ENCODE peak calls at places on chromosomes 2 and 18, in four cellular contexts. One of them, this sample, is unnamed.

GRCh38 chr18:68803371-68803770 is 5.5 kb downstream of the CCDC102B start:
- DNase-seq in fibroblast of pulmonary artery: peak
- DNase-seq in right cardiac atrium: peak
- DNase-seq in Karpas-422: no peak
- DNase-seq in this sample: no peak

GRCh38 chr2:203936535-203936934 is at the start of gene ICOS:
- DNase-seq in fibroblast of pulmonary artery: no peak
- DNase-seq in Karpas-422: no peak
- DNase-seq in right cardiac atrium: no peak
- DNase-seq in this sample: no peak

GRCh38 chr2:2644040-2644439 is 313.0 kb upstream of the MYT1L start:
- DNase-seq in right cardiac atrium: no peak
- DNase-seq in fibroblast of pulmonary artery: no peak
- DNase-seq in Karpas-422: no peak
- DNase-seq in this sample: no peak

GRCh38 chr2:214896287-214896686 is 86.8 kb upstream of the BARD1 start:
- DNase-seq in Karpas-422: no peak
- DNase-seq in right cardiac atrium: no peak
- DNase-seq in fibroblast of pulmonary artery: no peak
- DNase-seq in this sample: no peak

GRCh38 chr2:235575904-235576303 is 82.1 kb downstream of the AGAP1 start:
- DNase-seq in Karpas-422: no peak
- DNase-seq in right cardiac atrium: no peak
- DNase-seq in fibroblast of pulmonary artery: no peak
- DNase-seq in this sample: no peak

GRCh38 chr18:48263913-48264506 is 145.2 kb downstream of the ZBTB7C start:
- DNase-seq in Karpas-422: no peak
- DNase-seq in right cardiac atrium: no peak
- DNase-seq in fibroblast of pulmonary artery: no peak
- DNase-seq in this sample: no peak

GRCh38 chr2:161992526-161992925 is 81.5 kb downstream of the DPP4 start:
- DNase-seq in fibroblast of pulmonary artery: no peak
- DNase-seq in Karpas-422: no peak
- DNase-seq in right cardiac atrium: no peak
- DNase-seq in this sample: no peak

GRCh38 chr2:38649176-38649728 is 16.7 kb upstream of the GALM start:
- DNase-seq in right cardiac atrium: no peak
- DNase-seq in Karpas-422: no peak
- DNase-seq in fibroblast of pulmonary artery: no peak
- DNase-seq in this sample: no peak

GRCh38 chr2:168541887-168542286 is 85.8 kb downstream of the CERS6 start:
- DNase-seq in Karpas-422: no peak
- DNase-seq in fibroblast of pulmonary artery: no peak
- DNase-seq in right cardiac atrium: no peak
- DNase-seq in this sample: no peak

GRCh38 chr18:1499265-1499664 is 594.6 kb downstream of the ADCYAP1 start:
- DNase-seq in Karpas-422: no peak
- DNase-seq in right cardiac atrium: no peak
- DNase-seq in fibroblast of pulmonary artery: peak
- DNase-seq in this sample: no peak

GRCh38 chr2:219400562-219400961 is 12.8 kb upstream of the DNPEP start:
- DNase-seq in Karpas-422: no peak
- DNase-seq in right cardiac atrium: no peak
- DNase-seq in fibroblast of pulmonary artery: no peak
- DNase-seq in this sample: no peak

GRCh38 chr18:58349650-58350049 is 279.2 kb downstream of the ALPK2 start:
- DNase-seq in fibroblast of pulmonary artery: no peak
- DNase-seq in Karpas-422: no peak
- DNase-seq in right cardiac atrium: no peak
- DNase-seq in this sample: no peak

GRCh38 chr18:7608174-7608550 is 41.0 kb downstream of the PTPRM start:
- DNase-seq in fibroblast of pulmonary artery: peak
- DNase-seq in right cardiac atrium: no peak
- DNase-seq in Karpas-422: no peak
- DNase-seq in this sample: no peak

GRCh38 chr2:66854304-66854703 is 419.4 kb downstream of the MEIS1 start:
- DNase-seq in Karpas-422: no peak
- DNase-seq in fibroblast of pulmonary artery: no peak
- DNase-seq in right cardiac atrium: no peak
- DNase-seq in this sample: no peak

GRCh38 chr18:51803029-51803428 is 537.0 kb upstream of the DCC start:
- DNase-seq in fibroblast of pulmonary artery: no peak
- DNase-seq in Karpas-422: no peak
- DNase-seq in right cardiac atrium: no peak
- DNase-seq in this sample: no peak

GRCh38 chr18:46152436-46152807 is 48.2 kb downstream of the HAUS1 start:
- DNase-seq in Karpas-422: no peak
- DNase-seq in fibroblast of pulmonary artery: peak
- DNase-seq in right cardiac atrium: peak
- DNase-seq in this sample: no peak

GRCh38 chr2:61167587-61167986 is 5.6 kb downstream of the C2orf74 start:
- DNase-seq in Karpas-422: no peak
- DNase-seq in right cardiac atrium: no peak
- DNase-seq in fibroblast of pulmonary artery: no peak
- DNase-seq in this sample: no peak

GRCh38 chr2:4674007-4674406 is 970.6 kb downstream of the DCDC2C start:
- DNase-seq in Karpas-422: peak
- DNase-seq in right cardiac atrium: peak
- DNase-seq in fibroblast of pulmonary artery: no peak
- DNase-seq in this sample: peak

GRCh38 chr18:55983433-55983832 is 395.4 kb upstream of the TCF4 start:
- DNase-seq in right cardiac atrium: no peak
- DNase-seq in Karpas-422: no peak
- DNase-seq in fibroblast of pulmonary artery: no peak
- DNase-seq in this sample: no peak

GRCh38 chr2:46001741-46002506 is 295.3 kb upstream of the EPAS1 start:
- DNase-seq in right cardiac atrium: no peak
- DNase-seq in fibroblast of pulmonary artery: peak
- DNase-seq in Karpas-422: no peak
- DNase-seq in this sample: no peak

GRCh38 chr2:131154647-131155046 is 49.5 kb downstream of the PLEKHB2 start:
- DNase-seq in fibroblast of pulmonary artery: no peak
- DNase-seq in Karpas-422: no peak
- DNase-seq in right cardiac atrium: no peak
- DNase-seq in this sample: no peak

GRCh38 chr2:201883559-201883958 is 77.2 kb downstream of the CDK15 start:
- DNase-seq in Karpas-422: peak
- DNase-seq in fibroblast of pulmonary artery: no peak
- DNase-seq in right cardiac atrium: peak
- DNase-seq in this sample: no peak

GRCh38 chr2:36695746-36696415 is 626 bp upstream of the VIT start:
- DNase-seq in fibroblast of pulmonary artery: peak
- DNase-seq in Karpas-422: no peak
- DNase-seq in right cardiac atrium: no peak
- DNase-seq in this sample: no peak

GRCh38 chr2:138600732-138601437 is 99.3 kb downstream of the SPOPL start:
- DNase-seq in fibroblast of pulmonary artery: peak
- DNase-seq in right cardiac atrium: no peak
- DNase-seq in Karpas-422: no peak
- DNase-seq in this sample: no peak

GRCh38 chr2:55490554-55490953 is 29.0 kb upstream of the CFAP36 start:
- DNase-seq in fibroblast of pulmonary artery: peak
- DNase-seq in right cardiac atrium: peak
- DNase-seq in Karpas-422: no peak
- DNase-seq in this sample: no peak

GRCh38 chr2:202375006-202375610 is 1.0 kb upstream of the BMPR2 start:
- DNase-seq in right cardiac atrium: peak
- DNase-seq in Karpas-422: no peak
- DNase-seq in fibroblast of pulmonary artery: peak
- DNase-seq in this sample: peak

GRCh38 chr2:217900010-217900779 is 102.6 kb downstream of the TNS1 start:
- DNase-seq in fibroblast of pulmonary artery: no peak
- DNase-seq in right cardiac atrium: peak
- DNase-seq in Karpas-422: no peak
- DNase-seq in this sample: no peak
- H3K4me3 ChIP-seq in fibroblast of pulmonary artery: no peak
- H3K4me3 ChIP-seq in right cardiac atrium: no peak
- H3K4me3 ChIP-seq in Karpas-422: no peak
- H3K4me3 ChIP-seq in this sample: no peak

DNA sequence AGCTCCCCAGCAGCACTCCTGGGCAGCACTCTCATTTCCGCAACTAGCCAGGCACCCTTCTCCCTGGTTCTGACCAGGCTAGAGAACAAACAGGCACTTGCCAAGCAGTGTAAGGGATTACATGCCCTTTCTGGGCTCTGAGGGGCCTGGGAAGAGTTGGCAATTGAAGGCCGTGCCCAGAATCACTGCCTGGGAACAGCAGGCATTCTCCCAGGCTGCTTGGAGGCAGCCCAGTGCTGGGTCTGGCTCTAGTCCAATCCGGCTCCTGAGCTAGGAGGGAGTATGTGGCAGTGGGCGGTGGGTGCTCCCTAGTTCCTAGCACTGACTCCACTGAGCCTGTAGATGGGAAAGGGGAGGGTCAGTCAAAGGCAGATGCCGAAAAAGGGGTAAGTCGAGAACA is 34.1 kb upstream of the SP3 start:
- DNase-seq in fibroblast of pulmonary artery: no peak
- DNase-seq in right cardiac atrium: peak
- DNase-seq in Karpas-422: no peak
- DNase-seq in this sample: no peak
- H3K4me3 ChIP-seq in fibroblast of pulmonary artery: no peak
- H3K4me3 ChIP-seq in right cardiac atrium: no peak
- H3K4me3 ChIP-seq in Karpas-422: no peak
- H3K4me3 ChIP-seq in this sample: no peak

GRCh38 chr18:66506178-66506577 is 97.7 kb downstream of the CDH19 start:
- DNase-seq in Karpas-422: no peak
- DNase-seq in right cardiac atrium: no peak
- DNase-seq in fibroblast of pulmonary artery: no peak
- DNase-seq in this sample: no peak

GRCh38 chr18:66508937-66509336 is 95.0 kb downstream of the CDH19 start:
- DNase-seq in Karpas-422: no peak
- DNase-seq in right cardiac atrium: no peak
- DNase-seq in fibroblast of pulmonary artery: no peak
- DNase-seq in this sample: no peak

GRCh38 chr18:66513996-66514395 is 89.9 kb downstream of the CDH19 start:
- DNase-seq in Karpas-422: no peak
- DNase-seq in fibroblast of pulmonary artery: no peak
- DNase-seq in right cardiac atrium: no peak
- DNase-seq in this sample: no peak

GRCh38 chr18:66510357-66511027 is 93.4 kb downstream of the CDH19 start:
- DNase-seq in Karpas-422: no peak
- DNase-seq in fibroblast of pulmonary artery: peak
- DNase-seq in right cardiac atrium: no peak
- DNase-seq in this sample: no peak

GRCh38 chr18:66511810-66512209 is 92.1 kb downstream of the CDH19 start:
- DNase-seq in Karpas-422: no peak
- DNase-seq in fibroblast of pulmonary artery: peak
- DNase-seq in right cardiac atrium: no peak
- DNase-seq in this sample: no peak
- H3K4me3 ChIP-seq in Karpas-422: no peak
- H3K4me3 ChIP-seq in fibroblast of pulmonary artery: no peak
- H3K4me3 ChIP-seq in right cardiac atrium: no peak
- H3K4me3 ChIP-seq in this sample: no peak

GRCh38 chr2:238304116-238304515 is 15.7 kb upstream of the PER2 start:
- DNase-seq in right cardiac atrium: no peak
- DNase-seq in Karpas-422: no peak
- DNase-seq in fibroblast of pulmonary artery: no peak
- DNase-seq in this sample: peak
- H3K4me3 ChIP-seq in right cardiac atrium: no peak
- H3K4me3 ChIP-seq in Karpas-422: no peak
- H3K4me3 ChIP-seq in fibroblast of pulmonary artery: no peak
- H3K4me3 ChIP-seq in this sample: no peak

GRCh38 chr2:170815311-170815710 is 1.4 kb upstream of the GAD1 start:
- DNase-seq in Karpas-422: no peak
- DNase-seq in fibroblast of pulmonary artery: no peak
- DNase-seq in right cardiac atrium: no peak
- DNase-seq in this sample: no peak

GRCh38 chr2:170815746-170816498 is 765 bp upstream of the GAD1 start:
- DNase-seq in right cardiac atrium: peak
- DNase-seq in fibroblast of pulmonary artery: peak
- DNase-seq in Karpas-422: peak
- DNase-seq in this sample: peak

GRCh38 chr2:170814551-170815245 is 2.0 kb upstream of the GAD1 start:
- DNase-seq in right cardiac atrium: no peak
- DNase-seq in fibroblast of pulmonary artery: no peak
- DNase-seq in Karpas-422: no peak
- DNase-seq in this sample: no peak

GRCh38 chr2:170813611-170814550 is 2.8 kb upstream of the GAD1 start:
- DNase-seq in right cardiac atrium: no peak
- DNase-seq in fibroblast of pulmonary artery: peak
- DNase-seq in Karpas-422: no peak
- DNase-seq in this sample: no peak

DNA sequence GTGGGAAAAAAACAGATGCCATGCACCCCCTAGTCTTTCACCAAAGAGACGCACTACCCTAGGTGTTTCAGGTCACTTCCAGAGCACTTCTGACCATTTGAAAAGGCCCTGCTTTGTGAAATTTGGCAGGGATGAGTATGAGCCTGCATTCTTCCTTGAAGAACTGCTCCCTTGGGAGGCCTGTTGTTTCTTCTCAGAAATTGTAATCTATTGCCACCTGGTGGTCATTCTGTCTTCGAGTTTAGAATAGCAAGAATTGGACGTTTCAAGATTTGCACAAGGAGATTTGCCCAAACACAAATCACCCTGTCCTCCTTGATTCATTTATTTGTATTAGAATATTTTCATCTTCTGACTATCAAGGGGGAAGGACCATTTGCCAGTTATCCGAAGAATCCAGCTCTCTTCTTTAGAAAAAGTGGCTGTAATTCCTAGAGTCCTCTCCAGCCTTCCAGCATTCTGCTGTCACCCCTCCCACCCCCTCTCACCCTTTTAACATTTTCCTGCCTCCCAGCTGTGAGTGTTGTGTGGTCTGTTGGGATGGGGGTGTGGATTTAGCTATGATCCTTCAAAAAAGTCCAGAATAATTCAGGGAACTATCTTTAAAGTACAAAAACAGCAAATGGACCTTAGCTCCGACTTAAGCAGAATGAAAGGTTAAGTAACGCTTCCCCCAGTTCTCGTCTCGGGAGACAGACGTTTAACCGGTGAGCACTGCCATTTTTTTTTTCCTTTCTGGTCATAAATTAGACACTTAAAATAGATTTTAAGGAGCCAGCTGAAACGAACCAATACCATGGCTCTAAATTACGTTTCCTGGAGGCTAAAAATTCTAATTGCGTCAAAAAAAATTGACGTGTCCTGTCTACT is 3.7 kb upstream of the GAD1 start:
- DNase-seq in right cardiac atrium: no peak
- DNase-seq in Karpas-422: peak
- DNase-seq in fibroblast of pulmonary artery: peak
- DNase-seq in this sample: no peak
- H3K4me3 ChIP-seq in right cardiac atrium: no peak
- H3K4me3 ChIP-seq in Karpas-422: no peak
- H3K4me3 ChIP-seq in fibroblast of pulmonary artery: no peak
- H3K4me3 ChIP-seq in this sample: no peak

GRCh38 chr2:8123464-8123863 is 558.4 kb upstream of the ID2 start:
- DNase-seq in Karpas-422: no peak
- DNase-seq in fibroblast of pulmonary artery: no peak
- DNase-seq in right cardiac atrium: no peak
- DNase-seq in this sample: no peak

GRCh38 chr2:8121826-8122505 is 559.9 kb upstream of the ID2 start:
- DNase-seq in fibroblast of pulmonary artery: no peak
- DNase-seq in right cardiac atrium: peak
- DNase-seq in Karpas-422: no peak
- DNase-seq in this sample: no peak

GRCh38 chr2:8120979-8121825 is 560.7 kb upstream of the ID2 start:
- DNase-seq in fibroblast of pulmonary artery: peak
- DNase-seq in right cardiac atrium: no peak
- DNase-seq in Karpas-422: no peak
- DNase-seq in this sample: no peak

GRCh38 chr2:8119782-8120551 is 561.9 kb upstream of the ID2 start:
- DNase-seq in fibroblast of pulmonary artery: peak
- DNase-seq in Karpas-422: no peak
- DNase-seq in right cardiac atrium: no peak
- DNase-seq in this sample: no peak

GRCh38 chr2:8122506-8122898 is 559.4 kb upstream of the ID2 start:
- DNase-seq in Karpas-422: no peak
- DNase-seq in right cardiac atrium: peak
- DNase-seq in fibroblast of pulmonary artery: no peak
- DNase-seq in this sample: no peak
- H3K4me3 ChIP-seq in Karpas-422: no peak
- H3K4me3 ChIP-seq in right cardiac atrium: no peak
- H3K4me3 ChIP-seq in fibroblast of pulmonary artery: no peak
- H3K4me3 ChIP-seq in this sample: no peak